ENCODE peak calls at places on chromosomes 2 and 18, in seven cellular contexts. S is HepG2, T is transverse colon, R is K562, Y is A549, K is tibial nerve, F is ovary. X is an unnamed sample.

GRCh38 chr2:85324639-85325465 is 2.9 kb downstream of the TGOLN2 start:
- DNase-seq in S (peak; percentile 99), T (peak; percentile 69), R (no peak), Y (no peak), K (no peak), F (no peak), X (no peak)

GRCh38 chr2:23487735-23488492 is 102.9 kb downstream of the KLHL29 start:
- DNase-seq in S (no peak), T (no peak), R (no peak), Y (no peak), K (no peak), F (no peak), X (no peak)

GRCh38 chr2:166032361-166032760 is 78.8 kb upstream of the TTC21B start:
- DNase-seq in S (no peak), T (no peak), R (no peak), Y (no peak), K (no peak), F (no peak), X (no peak)

GRCh38 chr2:43055985-43056384 is 170.4 kb downstream of the ZFP36L2 start:
- DNase-seq in S (no peak), T (no peak), R (no peak), Y (no peak), K (no peak), F (no peak), X (no peak)

GRCh38 chr2:45921921-45922320 is 270.4 kb downstream of the PRKCE start:
- DNase-seq in S (no peak), T (no peak), R (no peak), Y (no peak), K (no peak), F (no peak), X (no peak)

GRCh38 chr2:48715956-48716355 is 39.6 kb downstream of the LHCGR start:
- DNase-seq in S (no peak), T (no peak), R (no peak), Y (no peak), K (no peak), F (no peak), X (no peak)

GRCh38 chr2:39141346-39142011 is 20.6 kb upstream of the SOS1 start:
- DNase-seq in S (no peak), T (no peak), R (no peak), Y (no peak), K (no peak), F (no peak), X (no peak)

GRCh38 chr2:239175181-239175580 is 225.6 kb downstream of the HDAC4 start:
- DNase-seq in S (no peak), T (no peak), R (no peak), Y (no peak), K (no peak), F (no peak), X (no peak)

GRCh38 chr2:161136696-161137324 is 23.4 kb upstream of the TANK start:
- DNase-seq in S (no peak), T (no peak), R (peak; percentile 25), Y (no peak), K (no peak), F (no peak), X (peak; percentile 48)

GRCh38 chr2:8803658-8804379 is 33.6 kb downstream of the KIDINS220 start:
- DNase-seq in S (peak; percentile 88), T (peak; percentile 55), R (peak; percentile 89), Y (peak; percentile 88), K (no peak), F (no peak), X (no peak)

GRCh38 chr2:11022064-11022463 is 110.3 kb downstream of the KCNF1 start:
- DNase-seq in S (no peak), T (no peak), R (no peak), Y (no peak), K (no peak), F (no peak), X (peak; percentile 2)

GRCh38 chr2:20299113-20299512 is 51.5 kb downstream of the PUM2 start:
- DNase-seq in S (no peak), T (no peak), R (peak; percentile 16), Y (no peak), K (no peak), F (no peak), X (no peak)

GRCh38 chr2:20595439-20596192 is 55.3 kb downstream of the HS1BP3 start:
- DNase-seq in S (peak; percentile 66), T (peak; percentile 42), R (peak; percentile 76), Y (no peak), K (peak; percentile 13), F (peak; percentile 22), X (no peak)

GRCh38 chr2:191636235-191636543 is 41.7 kb upstream of the NABP1 start:
- DNase-seq in S (peak; percentile 68), T (no peak), R (no peak), Y (no peak), K (no peak), F (no peak), X (no peak)

GRCh38 chr2:72159611-72160010 is 11.9 kb upstream of the CYP26B1 start:
- DNase-seq in S (no peak), T (no peak), R (no peak), Y (no peak), K (no peak), F (no peak), X (no peak)

GRCh38 chr2:46632349-46632748 is 153.0 kb downstream of the TMEM247 start:
- DNase-seq in S (peak; percentile 50), T (no peak), R (peak; percentile 23), Y (peak; percentile 44), K (no peak), F (no peak), X (no peak)

GRCh38 chr2:15472133-15472532 is 89.0 kb downstream of the NBAS start:
- DNase-seq in S (no peak), T (no peak), R (no peak), Y (no peak), K (no peak), F (no peak), X (no peak)

GRCh38 chr2:206556357-206556949 is 85.8 kb upstream of the FAM237A start:
- DNase-seq in S (peak; percentile 25), T (no peak), R (peak; percentile 33), Y (peak; percentile 5), K (no peak), F (no peak), X (no peak)

GRCh38 chr2:166135849-166136258 is 8.0 kb upstream of the SCN1A start:
- DNase-seq in S (peak; percentile 96), T (no peak), R (no peak), Y (no peak), K (no peak), F (no peak), X (no peak)

GRCh38 chr2:215417400-215417951 is 18.4 kb downstream of the FN1 start:
- DNase-seq in S (peak; percentile 93), T (no peak), R (peak; percentile 29), Y (no peak), K (no peak), F (no peak), X (no peak)

GRCh38 chr2:69490486-69490885 is 53.3 kb upstream of the NFU1 start:
- DNase-seq in S (no peak), T (no peak), R (no peak), Y (no peak), K (no peak), F (no peak), X (no peak)

GRCh38 chr2:234427081-234428058 is 69.5 kb downstream of the ARL4C start:
- DNase-seq in S (no peak), T (no peak), R (no peak), Y (no peak), K (no peak), F (no peak), X (no peak)

GRCh38 chr2:30213326-30213725 is 18.0 kb upstream of the LBH start:
- DNase-seq in S (no peak), T (no peak), R (no peak), Y (no peak), K (no peak), F (no peak), X (no peak)

DNA sequence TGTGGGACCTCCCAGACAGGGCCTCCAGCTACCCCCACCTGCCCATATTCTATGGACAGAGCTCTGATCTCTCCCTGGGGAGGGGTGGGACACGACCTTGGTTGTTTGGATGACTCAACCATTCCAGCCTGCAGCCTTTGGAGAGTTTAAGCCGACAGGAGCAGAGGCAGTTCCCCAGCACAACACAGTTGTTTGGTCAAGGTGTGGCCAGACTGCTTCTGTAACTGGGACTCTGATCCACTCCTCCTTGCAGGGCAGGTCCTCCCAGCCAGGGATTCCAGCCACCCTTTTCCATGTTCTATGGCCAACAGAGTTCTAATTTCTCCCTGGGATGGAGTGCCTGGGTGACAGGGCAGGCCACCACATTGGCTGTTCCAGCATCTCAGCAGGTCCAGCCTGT is 177.8 kb downstream of the RND3 start:
- DNase-seq in S (no peak), T (peak; percentile 75), R (no peak), Y (peak; percentile 3), K (no peak), F (no peak), X (no peak)
- H3K27ac ChIP-seq in S (no peak overlapping the region), T (peak overlapping the region; percentile 22), R (no peak overlapping the region), Y (peak overlapping the region; percentile 50), K (no peak overlapping the region), F (no peak overlapping the region), X (no peak overlapping the region)

DNA sequence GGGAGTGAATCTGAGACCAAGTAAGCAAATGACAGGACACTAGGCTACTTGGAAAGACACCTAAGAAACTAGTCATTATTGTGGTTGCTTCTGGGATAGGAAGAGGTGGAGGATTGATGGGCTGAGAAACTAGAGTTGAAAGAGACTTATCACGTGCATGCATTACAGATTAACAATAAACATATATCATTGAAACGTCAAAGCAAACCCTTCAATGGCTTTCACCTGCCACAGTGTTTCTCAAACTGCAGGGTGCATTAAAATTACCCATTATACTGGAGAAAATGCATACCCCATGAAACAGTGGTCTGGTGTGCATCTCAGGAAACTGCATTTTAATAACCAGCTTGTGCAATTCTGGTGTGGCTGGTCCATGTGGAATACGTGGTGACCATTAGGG is 318.8 kb downstream of the SMAD2 start:
- DNase-seq in S (no peak), T (no peak), R (no peak), Y (no peak), K (no peak), F (no peak), X (no peak)
- TF ChIP-seq EP300 in S (no peak), T (no peak), R (no peak), Y (no peak), K (no peak), F (no peak), X (no peak)

GRCh38 chr18:3793545-3793944 is 343.6 kb downstream of the TGIF1 start:
- DNase-seq in S (no peak), T (no peak), R (no peak), Y (no peak), K (no peak), F (no peak), X (no peak)
- TF ChIP-seq POLR2A in S (no peak), T (no peak), R (no peak), Y (no peak), K (no peak), F (no peak), X (no peak)

GRCh38 chr2:212712991-212713390 is 174.4 kb upstream of the ERBB4 start:
- DNase-seq in S (no peak), T (no peak), R (no peak), Y (no peak), K (no peak), F (no peak), X (no peak)

GRCh38 chr2:212712466-212712865 is 173.9 kb upstream of the ERBB4 start:
- DNase-seq in S (no peak), T (no peak), R (no peak), Y (no peak), K (no peak), F (no peak), X (no peak)

GRCh38 chr2:212708346-212708745 is 169.7 kb upstream of the ERBB4 start:
- DNase-seq in S (no peak), T (no peak), R (no peak), Y (no peak), K (no peak), F (no peak), X (no peak)

GRCh38 chr2:212711851-212712250 is 173.2 kb upstream of the ERBB4 start:
- DNase-seq in S (no peak), T (no peak), R (no peak), Y (no peak), K (no peak), F (no peak), X (no peak)

GRCh38 chr2:212709287-212709686 is 170.7 kb upstream of the ERBB4 start:
- DNase-seq in S (no peak), T (no peak), R (no peak), Y (no peak), K (no peak), F (no peak), X (no peak)
- H3K27ac ChIP-seq in S (no peak overlapping the region), T (no peak overlapping the region), R (no peak overlapping the region), Y (no peak overlapping the region), K (no peak overlapping the region), F (no peak overlapping the region), X (no peak overlapping the region)